ENCODE peak calls at places on chromosomes 2 and 18, in seven cellular contexts. H, K, F, W, Z, C and D are unnamed samples.

GRCh38 chr2:237408280-237408679 is 5.7 kb downstream of the COL6A3 start:
- DNase-seq in C (no peak), H (no peak), K (no peak), F (no peak), W (no peak), Z (no peak), D (no peak)

GRCh38 chr2:213001285-213001910 is 150.0 kb downstream of the IKZF2 start:
- DNase-seq in Z (no peak), H (no peak), W (no peak), F (no peak), C (no peak), K (no peak), D (no peak)

GRCh38 chr2:238915596-238915995 is 67.7 kb downstream of the TWIST2 start:
- DNase-seq in W (no peak), H (no peak), K (no peak), F (no peak), C (no peak), Z (no peak), D (no peak)

GRCh38 chr2:204643326-204643725 is 98.1 kb downstream of the PARD3B start:
- DNase-seq in F (no peak), W (no peak), H (no peak), Z (no peak), C (peak; percentile 67), K (no peak), D (no peak)

GRCh38 chr2:2974982-2975381 is 402.6 kb downstream of the EIPR1 start:
- DNase-seq in W (no peak), Z (no peak), C (no peak), H (no peak), K (no peak), F (no peak), D (no peak)

GRCh38 chr18:48673456-48674197 is 134.8 kb downstream of the CTIF start:
- DNase-seq in K (no peak), C (no peak), H (no peak), Z (no peak), W (no peak), F (no peak), D (no peak)

GRCh38 chr18:46946656-46947282 is 29.4 kb downstream of the KATNAL2 start:
- DNase-seq in F (no peak), K (peak; percentile 90), W (no peak), C (no peak), H (peak; percentile 83), Z (peak; percentile 95), D (peak; percentile 89)

GRCh38 chr2:240556553-240557100 is 1.2 kb downstream of the ANKMY1 start:
- DNase-seq in C (peak; percentile 36), K (peak; percentile 32), Z (peak; percentile 82), W (no peak), H (peak; percentile 58), F (no peak), D (peak; percentile 18)

GRCh38 chr2:122203523-122203922 is 448.1 kb downstream of the TSN start:
- DNase-seq in Z (no peak), H (no peak), C (peak; percentile 82), K (peak; percentile 10), F (no peak), W (no peak), D (peak; percentile 54)

GRCh38 chr2:120291464-120292311 is 39.0 kb downstream of the RALB start:
- DNase-seq in C (peak; percentile 95), H (no peak), Z (no peak), F (no peak), W (peak; percentile 10), K (no peak), D (peak; percentile 80)

GRCh38 chr18:3455938-3456685 is 6.1 kb downstream of the TGIF1 start:
- DNase-seq in C (peak; percentile 75), F (no peak), W (no peak), Z (no peak), K (no peak), H (peak; percentile 57), D (peak; percentile 46)
- TF ChIP-seq CTCF in C (no peak), F (no peak), W (no peak), Z (no peak), K (no peak), H (no peak), D (no peak)

DNA sequence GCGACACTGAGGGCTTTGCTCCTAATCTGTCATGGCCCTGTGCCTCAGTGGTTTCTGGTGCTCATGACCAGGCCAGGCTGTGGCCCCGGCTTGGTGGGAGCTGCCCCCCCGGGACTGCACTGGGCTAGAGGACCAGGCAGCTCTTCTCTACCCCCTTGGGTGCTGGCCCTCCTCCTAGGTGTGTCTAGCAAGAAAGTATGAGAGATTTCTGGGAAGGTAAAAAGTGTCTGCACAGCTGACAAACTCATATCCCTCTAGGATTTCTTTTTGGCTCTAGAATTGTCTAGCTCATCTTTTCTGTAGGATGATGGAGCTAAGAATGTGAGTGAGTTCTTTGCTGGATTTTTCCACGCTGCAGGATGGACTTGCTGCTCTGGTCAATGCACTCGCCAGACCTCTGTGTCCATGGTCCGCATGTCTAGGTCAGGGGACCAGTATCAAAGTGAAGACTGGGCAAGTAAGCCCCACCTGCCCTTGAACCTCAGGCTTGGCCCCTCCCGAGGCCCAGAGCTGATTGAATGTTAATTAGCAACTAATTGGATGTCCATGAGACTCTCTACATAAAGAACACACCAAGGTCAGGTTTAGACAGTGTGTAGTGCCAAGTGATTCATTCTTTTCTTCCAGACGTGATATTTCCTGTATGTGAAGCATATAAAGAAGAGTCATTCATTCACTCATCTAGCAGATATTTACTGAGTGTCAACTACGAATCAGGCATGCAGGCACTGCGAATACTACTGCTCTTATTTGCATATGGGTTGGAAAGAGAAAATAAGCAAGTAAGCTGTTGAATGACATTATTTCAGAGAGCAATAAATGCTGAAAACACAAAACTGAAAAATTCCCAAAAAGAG is 15.6 kb upstream of the PSD4 start:
- DNase-seq in W (no peak), C (peak; percentile 89), F (no peak), K (peak; percentile 44), Z (no peak), H (peak; percentile 37), D (peak; percentile 79)
- H3K27ac ChIP-seq in W (peak overlapping the region; percentile 80), C (peak overlapping the region; percentile 90), F (no peak overlapping the region), K (no peak overlapping the region), Z (no peak overlapping the region), H (peak overlapping the region; percentile 79), D (peak overlapping the region; percentile 79)

GRCh38 chr2:103135679-103136078 is 373.8 kb downstream of the TMEM182 start:
- DNase-seq in F (no peak), H (no peak), W (no peak), K (no peak), C (no peak), Z (no peak), D (no peak)

GRCh38 chr2:103138123-103138886 is 376.5 kb downstream of the TMEM182 start:
- DNase-seq in K (no peak), H (no peak), F (no peak), Z (no peak), W (no peak), C (no peak), D (no peak)

DNA sequence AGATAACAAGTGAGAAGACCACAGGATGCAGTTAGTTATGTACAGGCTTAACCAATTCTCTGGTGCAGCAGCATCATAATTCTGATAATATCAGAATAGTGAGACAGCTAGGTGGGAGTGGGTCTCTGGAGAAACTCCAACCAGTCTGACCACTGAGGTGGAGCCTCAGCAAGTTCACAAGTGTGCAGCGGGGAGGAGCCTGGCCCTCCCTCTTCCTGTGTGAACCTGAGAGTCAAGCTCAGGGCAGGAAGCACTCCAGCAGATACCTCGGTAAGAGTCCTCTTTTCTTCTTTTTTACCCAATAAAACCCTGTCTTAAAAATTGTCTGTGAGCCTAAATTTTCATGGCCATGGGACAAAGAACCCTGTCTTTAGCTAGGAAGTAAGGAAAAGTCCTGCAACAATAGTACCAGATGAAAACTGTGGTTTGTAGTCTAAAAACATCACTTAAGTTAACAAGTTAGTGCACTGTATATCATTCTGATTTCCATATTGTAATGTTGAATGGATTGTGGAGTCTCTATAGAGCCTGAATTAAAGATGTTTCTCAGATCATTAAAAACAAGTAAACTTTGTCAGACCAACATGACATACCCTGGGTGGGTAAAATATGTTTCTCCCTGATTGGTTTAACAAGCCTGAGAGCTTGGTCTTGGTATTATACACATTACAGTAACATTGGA is 370.8 kb downstream of the TMEM182 start:
- DNase-seq in H (no peak), K (no peak), W (no peak), Z (no peak), F (no peak), C (no peak), D (no peak)
- H3K9ac ChIP-seq in H (no peak overlapping the region), K (no peak overlapping the region), W (no peak overlapping the region), Z (no peak overlapping the region), F (no peak overlapping the region), C (no peak overlapping the region), D (no peak overlapping the region)

GRCh38 chr2:61792355-61792754 is 61.5 kb downstream of the FAM161A start:
- DNase-seq in W (no peak), C (no peak), F (no peak), K (no peak), H (no peak), Z (no peak), D (no peak)

GRCh38 chr2:61795408-61795807 is 58.5 kb downstream of the FAM161A start:
- DNase-seq in K (no peak), F (no peak), H (no peak), W (no peak), Z (no peak), C (no peak), D (no peak)

GRCh38 chr2:61787941-61788340 is 65.9 kb downstream of the FAM161A start:
- DNase-seq in F (no peak), K (no peak), W (no peak), H (no peak), Z (no peak), C (no peak), D (no peak)

GRCh38 chr2:61789807-61790602 is 63.9 kb downstream of the FAM161A start:
- DNase-seq in W (no peak), F (no peak), Z (no peak), K (no peak), H (no peak), C (peak; percentile 64), D (peak; percentile 83)

GRCh38 chr2:61793389-61793836 is 60.4 kb downstream of the FAM161A start:
- DNase-seq in H (peak; percentile 76), F (no peak), Z (peak; percentile 92), W (peak; percentile 68), K (peak; percentile 53), C (peak; percentile 84), D (peak; percentile 57)
- TF ChIP-seq CTCF in H (peak; percentile 51), F (peak; percentile 55), Z (peak; percentile 84), W (peak; percentile 67), K (peak; percentile 44), C (peak; percentile 66), D (peak; percentile 74)

GRCh38 chr2:226199555-226199954 is 600.1 kb downstream of the IRS1 start:
- DNase-seq in K (no peak), H (no peak), C (no peak), W (no peak), F (no peak), Z (no peak), D (no peak)

DNA sequence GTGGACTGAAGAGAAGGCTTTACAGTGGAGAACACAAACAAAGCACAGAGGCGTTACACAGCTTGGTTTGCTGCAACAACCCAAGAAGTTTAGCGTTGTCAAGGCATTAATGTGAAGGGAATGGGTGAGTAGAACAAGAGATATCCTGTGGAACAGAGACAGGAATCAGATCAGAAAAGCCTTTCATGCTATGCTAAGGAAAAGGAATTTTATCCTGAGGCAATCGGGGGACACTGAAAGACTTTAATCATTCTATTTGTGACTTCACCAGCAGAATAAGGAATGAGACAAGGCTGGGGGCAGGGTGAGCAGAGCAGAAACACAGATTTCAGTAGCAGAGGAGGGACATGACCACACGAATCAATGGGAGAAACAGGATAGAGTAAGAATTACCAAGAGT is 600.7 kb downstream of the IRS1 start:
- DNase-seq in C (no peak), W (no peak), H (no peak), K (no peak), F (no peak), Z (no peak), D (no peak)
- H3K27ac ChIP-seq in C (no peak overlapping the region), W (peak overlapping the region; percentile 17), H (no peak overlapping the region), K (no peak overlapping the region), F (no peak overlapping the region), Z (no peak overlapping the region), D (no peak overlapping the region)